ENCODE peak calls at places on chromosomes 3 and 15, in five cellular contexts. F is lower lobe of right lung, H is fibroblast of lung, X is IMR-90, B is endothelial cell. E is an unnamed sample.

GRCh38 chr3:127210654-127210943 is 17.7 kb downstream of the PRR23E start:
- DNase-seq in B (no peak), X (no peak), F (no peak), H (no peak), E (no peak)

GRCh38 chr15:62653122-62653521 is 389.4 kb upstream of the TPM1 start:
- DNase-seq in H (no peak), F (no peak), B (no peak), X (no peak), E (no peak)

GRCh38 chr3:66477846-66478245 is 23.0 kb downstream of the LRIG1 start:
- DNase-seq in X (no peak), H (no peak), F (no peak), B (no peak), E (no peak)

GRCh38 chr3:129507181-129507831 is 21.1 kb upstream of the RHO start:
- DNase-seq in F (no peak), H (no peak), X (no peak), B (no peak), E (no peak)

GRCh38 chr3:39812537-39812936 is 3.1 kb downstream of the MYRIP start:
- DNase-seq in B (peak; percentile 36), X (no peak), F (no peak), H (no peak), E (no peak)

GRCh38 chr15:97904196-97904572 is 56.3 kb upstream of the ARRDC4 start:
- DNase-seq in H (peak; percentile 54), X (peak; percentile 44), B (peak; percentile 88), F (peak; percentile 76), E (peak; percentile 44)

GRCh38 chr15:69493406-69493805 is 40.8 kb downstream of the RPLP1 start:
- DNase-seq in F (no peak), X (no peak), H (no peak), B (no peak), E (no peak)

GRCh38 chr15:68631621-68632051 is 52.8 kb downstream of the CORO2B start:
- DNase-seq in F (no peak), H (no peak), B (no peak), X (no peak), E (no peak)

GRCh38 chr3:48543271-48543866 is 13.2 kb downstream of the PFKFB4 start:
- DNase-seq in F (peak; percentile 65), B (no peak), H (no peak), X (no peak), E (no peak)

GRCh38 chr3:39707314-39707909 is 102.0 kb upstream of the MYRIP start:
- DNase-seq in F (no peak), H (peak; percentile 23), X (peak; percentile 10), B (peak; percentile 26), E (no peak)

GRCh38 chr3:71252466-71252865 is 331.1 kb downstream of the FOXP1 start:
- DNase-seq in X (no peak), F (peak; percentile 58), H (no peak), B (no peak), E (no peak)

GRCh38 chr3:13811614-13812013 is 68.3 kb downstream of the WNT7A start:
- DNase-seq in X (no peak), B (no peak), F (no peak), H (no peak), E (no peak)

GRCh38 chr15:57697588-57697987 is 8.9 kb upstream of the POLR2M start:
- DNase-seq in F (no peak), X (peak; percentile 19), H (peak; percentile 70), B (no peak), E (no peak)

GRCh38 chr3:50390523-50391177 is 31.3 kb upstream of the TMEM115 start:
- DNase-seq in X (no peak), H (no peak), B (no peak), F (peak; percentile 68), E (no peak)

GRCh38 chr15:89767411-89767915 is 8.7 kb upstream of the MESP2 start:
- DNase-seq in H (no peak), F (no peak), B (no peak), X (no peak), E (no peak)

GRCh38 chr3:46607603-46608028 is 4.7 kb upstream of the FAM240A start:
- DNase-seq in B (peak; percentile 35), H (no peak), X (no peak), F (no peak), E (no peak)
- TF ChIP-seq CTCF in B (peak; percentile 31), H (peak; percentile 9), X (no peak), F (no peak), E (no peak)

GRCh38 chr3:27043328-27043956 is 325.7 kb downstream of the NEK10 start:
- DNase-seq in X (no peak), B (no peak), H (no peak), F (no peak), E (no peak)
- TF ChIP-seq CTCF in X (no peak), B (no peak), H (no peak), F (no peak), E (no peak)

DNA sequence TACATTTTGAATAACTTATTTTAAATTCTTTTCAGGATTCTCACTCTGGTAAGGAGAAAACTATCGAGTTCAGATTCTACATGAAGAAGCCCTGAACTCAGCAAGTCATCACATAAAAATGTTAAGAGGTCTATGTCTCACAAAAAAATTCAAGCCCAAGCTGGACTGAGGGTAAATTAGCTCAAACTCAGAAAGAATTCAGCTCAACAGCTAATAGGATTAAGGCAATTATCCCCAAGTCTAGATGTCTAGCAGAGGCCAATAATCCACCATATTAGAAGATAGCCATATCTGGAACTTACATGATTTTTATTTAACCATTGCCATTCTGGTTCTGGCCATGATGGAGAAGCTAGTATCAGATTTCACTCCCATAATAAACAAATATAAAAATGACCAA is 909.7 kb downstream of the PLOD2 start:
- DNase-seq in B (no peak), H (peak; percentile 45), X (no peak), F (no peak), E (no peak)
- TF ChIP-seq CTCF in B (no peak), H (no peak), X (no peak), F (no peak), E (no peak)

DNA sequence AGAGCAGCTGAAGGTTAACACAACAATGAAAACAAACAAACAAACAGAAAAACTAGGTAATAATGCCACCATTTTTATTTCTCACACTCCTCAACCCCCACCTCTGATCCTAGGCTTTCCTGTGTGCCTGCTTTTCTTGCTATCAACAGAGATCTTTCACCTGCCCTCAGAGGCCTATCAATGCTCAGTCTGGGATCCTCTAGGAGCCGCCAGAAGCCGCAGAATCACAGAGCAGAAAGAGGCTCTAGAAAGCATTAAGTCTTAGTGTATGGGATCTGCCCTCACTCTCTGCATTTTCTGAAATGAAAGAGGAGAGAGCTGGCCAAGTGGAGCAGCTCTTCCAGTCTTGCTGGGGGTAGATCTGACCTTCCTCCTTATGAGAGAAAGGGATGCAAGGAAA is 306.8 kb downstream of the TUSC7 start:
- DNase-seq in B (no peak), H (no peak), F (no peak), X (no peak), E (no peak)
- TF ChIP-seq CTCF in B (no peak), H (no peak), F (no peak), X (no peak), E (no peak)

GRCh38 chr3:167032267-167032876 is 347.7 kb downstream of the ZBBX start:
- DNase-seq in F (no peak), H (peak; percentile 61), X (peak; percentile 39), B (peak; percentile 13), E (no peak)
- TF ChIP-seq CTCF in F (peak; percentile 32), H (no peak), X (peak; percentile 52), B (peak; percentile 43), E (no peak)

GRCh38 chr3:11224870-11225251 is 47.3 kb upstream of the ATG7 start:
- DNase-seq in H (no peak), B (no peak), X (no peak), F (no peak), E (no peak)

GRCh38 chr3:11224010-11224409 is 48.2 kb upstream of the ATG7 start:
- DNase-seq in H (no peak), X (no peak), F (no peak), B (no peak), E (no peak)

GRCh38 chr3:11220230-11220629 is 52.0 kb upstream of the ATG7 start:
- DNase-seq in H (no peak), X (no peak), B (no peak), F (no peak), E (no peak)

GRCh38 chr3:11226042-11226370 is 46.2 kb upstream of the ATG7 start:
- DNase-seq in X (no peak), F (no peak), B (no peak), H (no peak), E (no peak)

DNA sequence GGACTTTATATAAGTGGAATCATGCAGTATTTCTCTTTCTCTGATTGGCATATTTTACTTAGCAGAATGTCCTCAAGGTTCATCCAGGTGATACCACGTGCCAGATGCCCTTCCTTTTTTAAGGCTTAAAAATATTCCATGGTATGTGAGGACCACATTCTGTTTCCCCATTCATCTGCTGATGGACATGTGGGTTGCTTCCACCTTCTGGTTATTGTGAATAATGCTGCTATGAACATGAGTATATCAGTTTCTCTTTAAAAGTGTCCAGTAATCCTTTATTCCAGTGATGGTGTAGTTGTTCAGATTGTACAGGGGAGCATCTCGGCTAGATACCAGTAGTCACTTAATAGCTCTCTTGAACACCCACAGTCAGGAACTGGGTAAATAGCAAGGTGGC is 50.4 kb upstream of the ATG7 start:
- DNase-seq in H (no peak), F (no peak), B (no peak), X (no peak), E (no peak)
- TF ChIP-seq CTCF in H (peak; percentile 19), F (no peak), B (no peak), X (peak; percentile 31), E (peak; percentile 9)

E was measured in HFF-Myc.